ENCODE peak calls at places on chromosome 9, in nine cellular contexts. O is transverse colon, V is tibial nerve, W is A549, X is H1, H is ovary, K is GM12878, I is suprapubic skin, G is SK-N-SH. Y is an unnamed sample.

GRCh38 chr9:108761530-108762347 is 94.0 kb downstream of the ACTL7B start:
- DNase-seq in X (peak), I (peak), O (peak), H (peak), V (peak), W (peak), K (no peak), G (peak), Y (peak)

GRCh38 chr9:14554866-14555265 is 138.4 kb downstream of the ZDHHC21 start:
- DNase-seq in I (no peak), V (no peak), W (no peak), H (no peak), O (no peak), G (no peak), K (no peak), X (no peak), Y (no peak)

GRCh38 chr9:117763314-117763713 is 59.1 kb downstream of the TLR4 start:
- DNase-seq in W (no peak), G (no peak), O (no peak), X (no peak), I (no peak), K (no peak), H (no peak), V (no peak), Y (no peak)

GRCh38 chr9:101027733-101028345 is 688 bp upstream of the PLPPR1 start:
- DNase-seq in V (no peak), G (no peak), K (no peak), I (no peak), W (no peak), H (no peak), X (no peak), O (no peak), Y (no peak)

GRCh38 chr9:3525088-3525835 is 539 bp downstream of the RFX3 start:
- DNase-seq in G (peak), O (no peak), K (no peak), I (no peak), V (no peak), H (no peak), W (no peak), X (no peak), Y (no peak)

GRCh38 chr9:107919263-107919662 is 429.7 kb upstream of the KLF4 start:
- DNase-seq in K (no peak), O (no peak), V (no peak), H (no peak), W (no peak), G (no peak), X (no peak), I (no peak), Y (no peak)

GRCh38 chr9:32304495-32304894 is 79.9 kb upstream of the ACO1 start:
- DNase-seq in W (no peak), I (no peak), O (no peak), H (no peak), G (no peak), K (no peak), X (no peak), V (no peak), Y (no peak)

GRCh38 chr9:76394023-76394895 is at the start of gene RFK:
- DNase-seq in H (peak), G (peak), V (peak), I (peak), K (peak), O (peak), X (peak), W (peak), Y (peak)

GRCh38 chr9:135138078-135138855 is 50.8 kb downstream of the OLFM1 start:
- DNase-seq in W (no peak), O (no peak), G (no peak), I (no peak), V (no peak), X (no peak), K (no peak), H (no peak), Y (no peak)

GRCh38 chr9:86614871-86615849 is 260.9 kb upstream of the TUT7 start:
- DNase-seq in G (peak), I (no peak), W (no peak), H (peak), K (no peak), X (no peak), V (no peak), O (no peak), Y (no peak)

GRCh38 chr9:85723220-85723619 is 18.5 kb downstream of the AGTPBP1 start:
- DNase-seq in I (no peak), O (no peak), G (no peak), V (no peak), K (no peak), X (peak), W (no peak), H (no peak), Y (no peak)

GRCh38 chr9:12963537-12963936 is 188.7 kb downstream of the LURAP1L start:
- DNase-seq in X (no peak), O (no peak), K (no peak), W (no peak), V (no peak), G (no peak), H (no peak), I (no peak), Y (no peak)

GRCh38 chr9:21385131-21385665 is at the start of gene IFNA2:
- DNase-seq in H (no peak), W (no peak), V (no peak), G (no peak), I (no peak), K (peak), X (no peak), O (no peak), Y (no peak)

GRCh38 chr9:94869415-94869838 is 142.9 kb downstream of the AOPEP start:
- DNase-seq in K (no peak), X (no peak), W (no peak), O (no peak), G (peak), V (no peak), I (no peak), H (no peak), Y (no peak)

DNA sequence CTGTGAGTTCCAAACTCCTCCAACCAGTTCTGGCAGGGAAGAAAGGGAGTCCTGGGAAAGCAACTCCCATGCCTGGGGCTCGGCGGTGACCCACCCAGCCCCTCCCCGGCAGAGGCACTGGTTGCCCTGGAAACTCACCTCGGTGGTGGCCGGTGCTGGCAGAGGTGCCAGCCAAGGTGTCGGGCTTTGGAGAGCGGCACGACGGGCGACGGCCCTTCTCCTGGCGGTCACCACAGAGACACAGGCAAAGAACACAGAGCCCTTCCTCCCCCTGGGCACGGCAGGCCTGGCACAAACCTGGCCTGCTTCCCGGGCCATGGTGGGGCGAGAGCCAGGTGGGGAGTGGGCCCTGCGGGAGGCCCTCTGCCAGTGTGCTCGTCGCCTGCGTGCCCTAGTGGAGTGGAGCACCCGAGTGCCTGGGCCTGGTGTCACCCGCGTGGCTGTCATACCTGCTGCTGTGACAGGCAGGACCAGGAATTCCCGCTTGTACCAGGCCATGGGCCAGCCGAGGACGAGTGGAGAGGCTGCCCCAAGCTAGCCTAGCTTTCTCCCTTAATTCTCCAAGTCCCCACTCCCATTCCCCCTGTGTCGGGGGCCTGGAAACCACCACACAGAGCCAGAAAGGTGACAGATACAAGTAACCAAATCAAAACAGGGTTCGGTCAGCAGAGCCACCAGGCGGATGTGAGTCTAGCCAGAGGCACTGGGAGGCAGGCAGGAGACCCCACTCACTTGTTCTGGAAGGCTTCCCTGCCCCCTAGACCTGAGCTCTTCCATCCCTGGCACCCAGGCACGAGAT is 8.2 kb upstream of the RALGDS start:
- DNase-seq in G (peak), X (no peak), W (no peak), O (peak), V (no peak), I (no peak), K (no peak), H (no peak), Y (no peak)
- TF ChIP-seq EP300 in G (no peak), X (no peak), W (no peak), O (no peak), V (no peak), I (no peak), K (no peak), H (no peak), Y (no peak)

GRCh38 chr9:114183006-114183405 is 27.7 kb downstream of the COL27A1 start:
- DNase-seq in V (no peak), G (no peak), O (no peak), X (no peak), W (no peak), K (no peak), H (no peak), I (no peak), Y (no peak)

GRCh38 chr9:114179516-114179915 is 24.2 kb downstream of the COL27A1 start:
- DNase-seq in K (no peak), H (no peak), G (no peak), X (no peak), O (no peak), V (no peak), I (no peak), W (no peak), Y (no peak)

GRCh38 chr9:114184071-114184470 is 28.7 kb downstream of the COL27A1 start:
- DNase-seq in O (no peak), X (no peak), W (no peak), G (no peak), V (no peak), H (no peak), K (no peak), I (no peak), Y (no peak)

GRCh38 chr9:114180701-114181582 is 25.6 kb downstream of the COL27A1 start:
- DNase-seq in O (no peak), V (no peak), H (peak), X (no peak), K (no peak), W (no peak), I (no peak), G (no peak), Y (peak)

DNA sequence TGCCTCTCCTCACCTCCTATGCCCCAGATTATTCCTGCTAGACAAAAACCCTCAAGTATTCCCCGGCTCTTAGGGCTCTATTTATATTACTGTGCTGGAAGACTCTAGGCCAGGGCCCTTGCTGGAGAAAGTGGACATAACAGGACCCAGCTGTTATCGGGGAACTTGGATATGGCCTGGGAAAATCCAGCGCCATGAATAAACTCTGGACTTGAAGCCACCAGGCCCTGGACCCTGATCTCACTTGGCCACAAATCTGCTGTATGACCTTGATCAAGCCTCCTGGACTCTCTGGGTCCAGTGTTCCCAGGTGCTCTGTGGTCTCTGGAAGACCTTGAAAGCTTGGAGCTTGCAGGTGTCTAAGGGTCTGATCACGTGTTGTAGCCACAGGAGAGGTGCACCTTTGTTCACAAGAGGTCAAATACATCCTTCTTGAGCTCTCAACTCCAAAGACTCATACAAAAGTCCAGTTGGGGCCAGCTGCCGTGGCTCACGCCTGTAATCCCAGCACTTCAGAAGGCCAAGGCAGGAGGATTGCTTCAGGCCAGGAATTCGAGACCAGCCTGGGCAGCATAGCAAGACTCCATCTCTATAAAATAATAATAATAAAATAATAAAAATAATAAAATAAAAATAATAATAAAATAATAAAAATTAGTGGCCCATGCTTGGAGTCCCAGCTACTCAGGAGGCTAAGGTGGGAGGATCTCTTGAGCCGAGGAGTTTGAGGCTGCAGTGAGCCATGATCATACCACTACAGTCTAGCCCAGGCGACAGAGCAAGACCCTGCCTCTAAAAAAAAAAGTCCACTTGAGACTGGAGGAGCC is 26.5 kb downstream of the COL27A1 start:
- DNase-seq in O (no peak), H (peak), V (no peak), W (no peak), I (no peak), X (no peak), K (no peak), G (no peak), Y (peak)
- TF ChIP-seq EP300 in O (no peak), H (no peak), V (no peak), W (no peak), I (no peak), X (no peak), K (no peak), G (no peak), Y (no peak)

DNA sequence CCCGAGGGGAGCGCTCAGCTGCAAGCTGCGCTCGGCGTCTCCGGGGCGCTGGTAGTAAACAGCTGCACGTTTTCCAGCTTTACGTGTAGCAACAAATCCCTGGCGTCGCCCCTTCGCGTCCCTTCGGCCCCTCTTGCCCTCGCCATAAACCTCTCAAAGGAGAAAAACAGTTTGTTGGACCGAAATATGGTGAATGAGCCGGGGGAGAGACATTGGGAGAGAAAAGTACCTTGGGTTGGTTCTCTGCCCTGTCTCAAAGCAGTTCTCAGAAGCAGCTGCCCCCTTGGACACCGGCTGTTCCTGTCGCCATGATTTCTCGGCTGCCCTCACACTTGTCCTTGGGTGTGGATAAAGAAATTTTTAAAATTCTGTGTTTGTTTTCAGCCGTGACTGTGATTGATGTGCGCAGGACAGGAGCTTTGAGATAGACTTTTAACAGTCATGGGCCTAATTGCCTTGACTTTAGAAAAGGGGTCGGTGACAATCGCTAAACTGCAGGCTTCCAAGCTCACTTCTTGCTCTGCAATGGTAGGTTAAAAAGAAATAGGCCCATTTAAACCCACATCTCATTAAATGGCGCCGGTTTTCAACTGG is 765 bp downstream of the RCL1 start:
- DNase-seq in I (no peak), V (no peak), H (no peak), W (no peak), O (no peak), X (no peak), G (no peak), K (no peak), Y (no peak)
- TF ChIP-seq EP300 in I (no peak), V (no peak), H (no peak), W (no peak), O (no peak), X (no peak), G (no peak), K (no peak), Y (no peak)

GRCh38 chr9:106861585-106862114 is 1.3 kb upstream of the ZNF462 start:
- DNase-seq in K (no peak), G (peak), V (no peak), O (no peak), X (no peak), W (no peak), I (no peak), H (no peak), Y (no peak)

GRCh38 chr9:106860731-106861584 is 2.0 kb upstream of the ZNF462 start:
- DNase-seq in W (no peak), V (peak), K (no peak), O (peak), G (peak), X (no peak), I (no peak), H (peak), Y (peak)

GRCh38 chr9:106859957-106860715 is 2.8 kb upstream of the ZNF462 start:
- DNase-seq in G (peak), W (peak), V (no peak), O (peak), X (no peak), K (no peak), H (peak), I (peak), Y (peak)

GRCh38 chr9:106862946-106863740 is at the start of gene ZNF462:
- DNase-seq in X (no peak), H (peak), K (no peak), I (no peak), G (peak), O (peak), V (peak), W (peak), Y (peak)

DNA sequence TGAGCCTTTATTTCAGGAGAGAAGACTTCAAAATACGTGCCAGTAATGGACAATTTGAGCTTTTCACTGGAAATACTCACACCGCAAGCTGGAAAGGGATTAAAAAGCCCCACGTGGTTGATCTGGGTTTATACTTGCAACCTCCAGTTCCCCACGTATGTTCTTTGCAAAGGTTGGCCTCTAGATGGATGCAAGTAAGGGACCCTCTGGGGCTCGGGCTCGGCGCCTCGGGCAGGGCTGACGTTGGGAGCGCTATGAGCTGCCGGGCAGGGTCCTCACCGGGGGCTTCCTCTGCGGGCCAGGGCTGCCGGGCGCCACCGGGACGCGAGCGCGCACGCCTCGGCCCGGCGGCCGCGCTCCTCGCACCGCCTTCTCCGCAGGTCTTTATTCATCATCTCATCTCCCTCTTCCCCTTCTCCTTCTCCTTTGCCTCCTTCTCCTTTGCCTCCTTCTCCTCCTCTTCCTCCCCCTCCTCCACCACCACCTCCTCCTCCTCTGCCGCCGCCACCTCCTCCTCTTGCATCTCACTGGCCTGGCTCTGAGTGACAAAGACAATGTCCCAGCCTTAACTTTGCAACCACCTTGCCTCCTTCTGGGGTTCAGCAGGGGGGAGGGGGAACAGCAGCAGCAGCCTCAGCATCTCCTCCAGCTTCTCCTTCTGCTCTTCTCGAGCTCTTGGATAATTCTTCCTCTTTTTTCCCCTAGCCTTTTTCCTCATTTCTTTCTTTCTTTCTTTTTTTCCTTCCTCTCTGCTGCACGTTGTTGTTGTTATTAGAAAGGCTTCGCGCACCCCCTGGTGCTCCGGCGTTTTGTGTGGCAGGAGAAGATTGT is 636 bp upstream of the ZNF462 start:
- DNase-seq in V (peak), I (no peak), W (peak), G (peak), H (peak), K (no peak), X (no peak), O (peak), Y (peak)
- TF ChIP-seq EP300 in V (no peak), I (no peak), W (no peak), G (no peak), H (no peak), K (no peak), X (no peak), O (no peak), Y (no peak)

GRCh38 chr9:37953775-37954437 is 50.0 kb upstream of the SLC25A51 start:
- DNase-seq in I (no peak), G (no peak), X (no peak), H (peak), V (no peak), K (peak), W (peak), O (no peak), Y (no peak)
- TF ChIP-seq EP300 in I (no peak), G (no peak), X (no peak), H (no peak), V (no peak), K (peak), W (peak), O (no peak), Y (no peak)

GRCh38 chr9:116437411-116438370 is 249.4 kb upstream of the TRIM32 start:
- DNase-seq in G (no peak), I (no peak), O (no peak), K (no peak), V (no peak), H (no peak), W (no peak), X (no peak), Y (no peak)
- TF ChIP-seq EP300 in G (no peak), I (no peak), O (no peak), K (no peak), V (no peak), H (no peak), W (no peak), X (no peak), Y (no peak)

DNA sequence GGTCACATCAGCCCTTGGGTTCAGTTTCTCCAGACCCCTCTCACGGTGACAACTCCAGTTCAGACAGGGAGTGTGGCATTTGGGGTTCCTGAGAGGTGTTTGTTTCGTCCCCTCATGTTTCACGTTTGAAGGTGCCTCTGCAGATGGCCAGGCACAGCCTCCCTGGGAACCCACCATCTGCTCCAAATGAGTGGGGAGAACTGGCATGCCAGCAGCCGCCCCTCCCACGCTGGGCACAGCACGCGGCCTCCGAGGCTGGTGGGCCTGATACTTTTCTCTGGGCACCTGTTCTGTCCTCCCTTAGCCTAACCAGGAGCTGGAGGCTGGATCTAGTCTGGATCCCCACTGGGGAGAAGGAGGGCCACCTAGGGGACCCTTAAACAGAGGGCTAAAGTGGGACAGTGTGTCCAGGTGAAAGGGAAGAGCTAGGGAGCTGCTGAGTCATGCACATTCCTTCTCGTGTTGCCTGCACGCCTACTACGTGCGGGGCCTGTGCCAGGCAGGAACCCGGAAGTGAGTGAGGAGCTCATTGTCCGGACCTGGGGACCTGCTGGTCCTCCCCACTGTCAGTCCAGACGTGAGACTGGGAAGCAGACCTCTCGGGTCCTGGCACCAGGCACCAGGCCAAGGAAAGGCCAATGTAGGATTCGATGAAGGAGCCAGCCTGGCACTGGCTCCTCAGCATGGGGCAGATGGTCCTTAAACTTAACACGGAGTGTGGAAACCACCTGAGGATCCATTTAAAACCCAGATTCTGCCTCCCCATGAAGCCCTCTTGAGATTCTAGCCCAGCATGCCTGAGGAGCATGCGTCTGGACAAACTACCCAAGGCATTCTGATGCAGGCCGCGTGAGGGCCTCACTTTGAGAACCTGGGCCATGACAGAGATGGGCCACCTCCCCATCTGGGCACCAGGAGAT is 11.7 kb downstream of the DNM1 start:
- DNase-seq in O (no peak), G (peak), W (no peak), I (no peak), V (no peak), K (no peak), H (no peak), X (no peak), Y (no peak)
- TF ChIP-seq EP300 in O (no peak), G (no peak), W (no peak), I (no peak), V (no peak), K (no peak), H (no peak), X (no peak), Y (no peak)

Y was measured in sigmoid colon.